ENCODE peak calls at places on chromosome 21, in nine cellular contexts. J is T-helper 2 cell; M is substantia nigra; C is stimulated activated CD8-positive, alpha-beta memory T cell treated with anti-CD3 and anti-CD28 coated beads, Interleukin-4, amount 100 ng/mL, for 24 hours; R is EH; P is NCI-H2081; E is islet precursor cell; O is NCI-H1105; G is HS-5. U is an unnamed sample.

GRCh38 chr21:31546402-31547155 is 112.9 kb upstream of the SOD1 start:
- DNase-seq in J (no peak), M (no peak), C (no peak), R (no peak), P (no peak), E (no peak), O (no peak), G (no peak), U (no peak)

GRCh38 chr21:18000961-18001522 is 181.9 kb upstream of the C21orf91 start:
- DNase-seq in J (no peak), M (no peak), C (no peak), R (no peak), P (no peak), E (no peak), O (no peak), G (no peak), U (no peak)

GRCh38 chr21:25735895-25736597 is 1.3 kb downstream of the GABPA start:
- DNase-seq in J (peak), M (no peak), C (no peak), R (peak), P (no peak), E (no peak), O (peak), G (no peak), U (no peak)

GRCh38 chr21:43912910-43913309 is 47.9 kb downstream of the AGPAT3 start:
- DNase-seq in J (no peak), M (no peak), C (no peak), R (no peak), P (no peak), E (no peak), O (no peak), G (no peak), U (no peak)

GRCh38 chr21:45942755-45943629 is 38.6 kb upstream of the COL6A1 start:
- DNase-seq in J (no peak), M (no peak), C (no peak), R (no peak), P (no peak), E (peak), O (no peak), G (no peak), U (no peak)

GRCh38 chr21:38491536-38491935 is 6.7 kb downstream of the ERG start:
- DNase-seq in J (no peak), M (no peak), C (no peak), R (no peak), P (no peak), E (no peak), O (no peak), G (no peak), U (no peak)

GRCh38 chr21:32328595-32328994 is 29.9 kb downstream of the MRAP start:
- DNase-seq in J (no peak), M (no peak), C (no peak), R (peak), P (no peak), E (no peak), O (no peak), G (no peak), U (no peak)

GRCh38 chr21:42062543-42063022 is 8.5 kb upstream of the UMODL1 start:
- DNase-seq in J (peak), M (no peak), C (peak), R (no peak), P (no peak), E (no peak), O (no peak), G (no peak), U (peak)

GRCh38 chr21:36663033-36663855 is 35.7 kb upstream of the SIM2 start:
- DNase-seq in J (no peak), M (no peak), C (no peak), R (peak), P (no peak), E (no peak), O (no peak), G (no peak), U (no peak)

GRCh38 chr21:26490771-26491170 is 82.3 kb downstream of the CYYR1 start:
- DNase-seq in J (no peak), M (no peak), C (no peak), R (peak), P (no peak), E (no peak), O (no peak), G (no peak), U (no peak)

GRCh38 chr21:44865561-44866280 is 7.8 kb downstream of the PTTG1IP start:
- DNase-seq in J (peak), M (no peak), C (no peak), R (no peak), P (no peak), E (peak), O (no peak), G (no peak), U (no peak)

GRCh38 chr21:36059823-36060158 is 535 bp downstream of the SETD4 start:
- DNase-seq in J (no peak), M (no peak), C (no peak), R (no peak), P (no peak), E (peak), O (peak), G (no peak), U (no peak)

GRCh38 chr21:42939581-42940413 is 14.4 kb upstream of the ERVH48-1 start:
- DNase-seq in J (no peak), M (no peak), C (no peak), R (peak), P (no peak), E (no peak), O (no peak), G (peak), U (no peak)

GRCh38 chr21:15444118-15444960 is 285.4 kb upstream of the USP25 start:
- DNase-seq in J (no peak), M (no peak), C (no peak), R (no peak), P (no peak), E (peak), O (no peak), G (no peak), U (no peak)

GRCh38 chr21:33023574-33024277 is 2.0 kb upstream of the OLIG2 start:
- DNase-seq in J (peak), M (no peak), C (no peak), R (no peak), P (no peak), E (peak), O (no peak), G (no peak), U (no peak)

GRCh38 chr21:45524756-45525152 is 17.5 kb downstream of the SLC19A1 start:
- DNase-seq in J (no peak), M (no peak), C (no peak), R (no peak), P (no peak), E (peak), O (no peak), G (no peak), U (no peak)

GRCh38 chr21:21631961-21632360 is 633.8 kb downstream of the NCAM2 start:
- DNase-seq in J (no peak), M (no peak), C (no peak), R (no peak), P (no peak), E (no peak), O (no peak), G (no peak), U (no peak)

GRCh38 chr21:17858764-17859163 is 39.6 kb upstream of the C21orf91 start:
- DNase-seq in J (no peak), M (peak), C (no peak), R (no peak), P (no peak), E (no peak), O (no peak), G (no peak), U (no peak)

GRCh38 chr21:18529253-18529652 is 125.7 kb upstream of the TMPRSS15 start:
- DNase-seq in J (no peak), M (no peak), C (no peak), R (no peak), P (peak), E (no peak), O (peak), G (peak), U (no peak)

GRCh38 chr21:40284481-40284880 is 417.2 kb downstream of the PCP4 start:
- DNase-seq in J (no peak), M (no peak), C (no peak), R (no peak), P (no peak), E (no peak), O (no peak), G (no peak), U (no peak)

GRCh38 chr21:45324430-45325205 is 36.9 kb upstream of the POFUT2 start:
- DNase-seq in J (no peak), M (no peak), C (no peak), R (peak), P (no peak), E (peak), O (no peak), G (no peak), U (no peak)

GRCh38 chr21:33042812-33043211 is 17.1 kb downstream of the OLIG2 start:
- DNase-seq in J (no peak), M (no peak), C (no peak), R (peak), P (no peak), E (no peak), O (peak), G (peak), U (no peak)

U was measured in stimulated activated effector memory CD8-positive, alpha-beta T cell treated with anti-CD3 and anti-CD28 coated beads, Interleukin-12 subunit alpha, Interleukin-12 subunit beta, amount 100 ng/mL, for 72 hours.